ENCODE peak calls at places on chromosome 15, in six cellular contexts. T is tibial artery; D is BE2C; B is AG04450; Y is stimulated activated CD4-positive, alpha-beta T cell treated with anti-CD3 and anti-CD28 coated beads, Interleukin-2, amount 100 ng/mL, for 48 hours; O is mammary epithelial cell. S is an unnamed sample.

GRCh38 chr15:33988384-33988783 is 20.1 kb downstream of the CHRM5 start:
- DNase-seq in O (no peak), D (no peak), Y (no peak), T (no peak), B (no peak), S (no peak)

GRCh38 chr15:72037321-72037720 is 80.6 kb downstream of the MYO9A start:
- DNase-seq in O (peak; percentile 58), D (no peak), B (no peak), Y (no peak), T (no peak), S (no peak)

GRCh38 chr15:40825661-40826088 is 2.8 kb downstream of the PPP1R14D start:
- DNase-seq in D (no peak), B (peak; percentile 52), Y (no peak), O (peak; percentile 49), T (no peak), S (peak; percentile 27)

GRCh38 chr15:94070341-94071275 is 160.8 kb upstream of the MCTP2 start:
- DNase-seq in O (no peak), D (peak; percentile 24), T (no peak), Y (no peak), B (no peak), S (peak; percentile 45)

GRCh38 chr15:74442604-74443003 is 8.8 kb upstream of the SEMA7A start:
- DNase-seq in D (no peak), T (no peak), O (no peak), Y (no peak), B (no peak), S (no peak)

GRCh38 chr15:78207110-78207458 is 27.3 kb downstream of the ACSBG1 start:
- DNase-seq in O (no peak), D (no peak), B (no peak), Y (no peak), T (no peak), S (no peak)

GRCh38 chr15:83193721-83194120 is 13.9 kb downstream of the HDGFL3 start:
- DNase-seq in Y (no peak), B (no peak), T (no peak), D (no peak), O (no peak), S (no peak)

GRCh38 chr15:33810806-33811205 is 157.5 kb upstream of the CHRM5 start:
- DNase-seq in B (no peak), T (no peak), O (no peak), D (no peak), Y (no peak), S (no peak)

GRCh38 chr15:83904107-83904720 is 250.3 kb downstream of the ADAMTSL3 start:
- DNase-seq in B (peak; percentile 71), O (no peak), T (no peak), D (no peak), Y (no peak), S (no peak)

GRCh38 chr15:38197553-38197952 is 55.1 kb upstream of the SPRED1 start:
- DNase-seq in Y (no peak), T (no peak), D (no peak), O (no peak), B (no peak), S (no peak)

GRCh38 chr15:33044598-33044997 is 149.9 kb downstream of the FMN1 start:
- DNase-seq in Y (no peak), O (no peak), D (no peak), B (no peak), T (no peak), S (no peak)

GRCh38 chr15:61459785-61460707 is 230.9 kb upstream of the RORA start:
- DNase-seq in B (no peak), T (no peak), D (peak; percentile 66), O (peak; percentile 46), Y (no peak), S (peak; percentile 21)

GRCh38 chr15:39873978-39874377 is 46.1 kb downstream of the GPR176 start:
- DNase-seq in T (no peak), O (no peak), Y (no peak), B (no peak), D (no peak), S (no peak)

GRCh38 chr15:74173545-74174215 is at the start of gene ISLR:
- DNase-seq in O (no peak), D (peak; percentile 41), B (no peak), T (peak; percentile 87), Y (no peak), S (peak; percentile 30)

GRCh38 chr15:64152507-64153387 is 1.2 kb downstream of the SNX22 start:
- DNase-seq in Y (no peak), D (peak; percentile 33), T (peak; percentile 65), B (no peak), O (no peak), S (peak; percentile 44)

GRCh38 chr15:100715571-100716455 is 113.4 kb downstream of the ASB7 start:
- DNase-seq in Y (no peak), B (no peak), D (no peak), O (no peak), T (no peak), S (no peak)

GRCh38 chr15:68334661-68335124 is 57.1 kb downstream of the FEM1B start:
- DNase-seq in B (no peak), D (no peak), T (peak; percentile 92), Y (no peak), O (no peak), S (no peak)

GRCh38 chr15:49494842-49495241 is 71.8 kb downstream of the FGF7 start:
- DNase-seq in Y (no peak), T (no peak), B (no peak), O (no peak), D (no peak), S (no peak)

GRCh38 chr15:68204361-68204760 is 771 bp downstream of the CALML4 start:
- DNase-seq in Y (no peak), D (no peak), T (no peak), O (no peak), B (no peak), S (no peak)

GRCh38 chr15:101547737-101548136 is 58.2 kb upstream of the PCSK6 start:
- DNase-seq in B (no peak), D (no peak), O (no peak), Y (no peak), T (no peak), S (no peak)

GRCh38 chr15:90231028-90232017 is 2.4 kb downstream of the CIB1 start:
- DNase-seq in D (no peak), B (no peak), Y (peak; percentile 46), O (no peak), T (no peak), S (no peak)

GRCh38 chr15:58398053-58398452 is 33.7 kb upstream of the LIPC start:
- DNase-seq in T (no peak), B (no peak), Y (no peak), D (no peak), O (no peak), S (peak; percentile 49)

GRCh38 chr15:81301815-81302399 is 22.0 kb downstream of the STARD5 start:
- DNase-seq in O (no peak), T (peak; percentile 68), B (no peak), Y (no peak), D (no peak), S (no peak)

GRCh38 chr15:100761253-100761935 is 118.2 kb upstream of the ALDH1A3 start:
- DNase-seq in B (no peak), Y (no peak), D (no peak), O (no peak), T (no peak), S (no peak)

GRCh38 chr15:52790941-52791751 is 1.0 kb upstream of the ONECUT1 start:
- DNase-seq in Y (no peak), B (no peak), T (no peak), D (no peak), O (no peak), S (peak; percentile 70)